ENCODE peak calls at places on chromosomes 13 and 19, in eight cellular contexts. P is stomach, W is IMR-90, B is gastrocnemius medialis, E is lower leg skin, Q is adrenal gland, I is body of pancreas, S is thyroid gland. J is an unnamed sample.

GRCh38 chr19:39174142-39174541 is 22.6 kb upstream of the NCCRP1 start:
- DNase-seq in P (no peak), W (no peak), B (no peak), E (no peak), Q (no peak), I (no peak), S (no peak), J (no peak)

GRCh38 chr13:50691176-50691681 is 152.3 kb downstream of the DLEU7 start:
- DNase-seq in P (no peak), W (no peak), B (no peak), E (no peak), Q (no peak), I (no peak), S (no peak), J (no peak)

GRCh38 chr13:113605461-113605860 is 20.9 kb downstream of the TFDP1 start:
- DNase-seq in P (no peak), W (no peak), B (no peak), E (no peak), Q (no peak), I (no peak), S (no peak), J (no peak)

GRCh38 chr19:39539165-39539518 is 819 bp downstream of the EID2 start:
- DNase-seq in P (no peak), W (peak), B (no peak), E (no peak), Q (peak), I (no peak), S (no peak), J (no peak)

GRCh38 chr19:38384209-38385027 is 3.4 kb downstream of the GGN start:
- DNase-seq in P (no peak), W (no peak), B (no peak), E (no peak), Q (no peak), I (no peak), S (no peak), J (no peak)

GRCh38 chr19:42254083-42254849 is 662 bp downstream of the ERF start:
- DNase-seq in P (peak), W (peak), B (peak), E (peak), Q (peak), I (peak), S (peak), J (peak)

GRCh38 chr19:18233224-18233825 is 7.1 kb upstream of the PDE4C start:
- DNase-seq in P (peak), W (peak), B (no peak), E (no peak), Q (no peak), I (peak), S (peak), J (no peak)

GRCh38 chr19:48608798-48609263 is 2.3 kb downstream of the SPACA4 start:
- DNase-seq in P (no peak), W (no peak), B (no peak), E (no peak), Q (peak), I (no peak), S (no peak), J (no peak)

GRCh38 chr19:10295305-10295846 is 5.6 kb downstream of the ICAM5 start:
- DNase-seq in P (peak), W (no peak), B (no peak), E (no peak), Q (no peak), I (no peak), S (peak), J (no peak)
- TF ChIP-seq CTCF in P (no peak), W (no peak), B (no peak), E (no peak), Q (no peak), I (no peak), S (no peak), J (no peak)

DNA sequence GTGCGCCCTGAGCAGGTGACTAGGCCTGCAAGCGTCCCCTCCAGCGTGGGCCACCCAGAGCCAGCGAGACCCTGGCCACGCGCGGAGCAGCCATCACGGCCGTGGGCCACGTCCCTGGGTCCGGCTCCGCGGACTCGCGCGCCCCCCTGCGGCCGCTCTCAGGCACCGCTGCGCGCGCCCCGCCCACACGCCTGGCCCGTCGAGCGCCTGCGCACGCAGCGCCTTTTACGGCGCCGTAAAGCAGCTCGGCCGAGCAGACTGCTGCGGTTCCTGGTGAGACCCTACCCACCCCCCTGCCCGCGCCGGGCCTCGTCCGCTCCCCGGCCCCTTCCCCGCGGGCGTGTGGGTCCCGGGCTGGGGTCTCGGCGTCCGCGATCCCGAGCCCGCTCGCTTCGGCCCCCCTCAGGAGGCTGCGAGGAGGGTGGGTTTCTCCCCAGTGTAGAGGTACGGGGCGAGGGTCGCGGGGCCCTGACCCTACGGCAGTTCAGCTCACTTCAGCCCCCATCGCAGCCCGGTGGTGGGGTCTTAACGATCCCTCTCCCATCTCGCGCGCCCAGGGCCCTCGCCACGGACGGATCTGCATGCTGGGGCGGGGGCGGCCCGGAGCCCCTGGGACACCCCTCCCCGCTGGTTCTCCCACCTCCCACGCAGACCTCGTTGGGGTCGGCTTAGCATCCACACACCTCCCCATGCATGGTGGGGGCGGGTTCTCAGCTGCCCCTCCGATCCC is at the start of gene TRAPPC5:
- DNase-seq in P (peak), W (peak), B (peak), E (peak), Q (peak), I (peak), S (peak), J (peak)
- TF ChIP-seq POLR2A in P (no peak), W (no peak), B (peak), E (no peak), Q (peak), I (peak), S (peak), J (no peak)

DNA sequence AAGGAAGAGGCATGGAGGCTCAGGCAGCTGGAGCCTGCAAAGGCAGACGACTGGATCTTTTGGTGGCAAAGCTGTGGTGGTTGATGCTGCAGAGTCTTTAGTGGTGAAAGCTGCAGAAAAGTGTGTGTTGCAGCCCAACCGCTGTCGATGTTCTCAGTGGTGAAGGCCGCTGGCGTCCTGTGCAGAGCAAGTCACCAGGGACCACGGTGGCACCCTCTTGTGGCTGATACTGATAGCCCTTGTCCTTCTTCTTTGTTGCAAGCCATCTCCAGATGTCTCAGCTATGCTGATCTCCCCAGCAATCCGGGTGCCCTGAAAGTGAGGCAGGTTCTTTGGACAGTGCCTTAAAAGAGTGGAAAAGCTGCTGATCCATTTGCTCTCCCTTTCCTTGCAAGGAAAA is 610.9 kb upstream of the PCDH9 start:
- DNase-seq in P (no peak), W (no peak), B (no peak), E (no peak), Q (no peak), I (no peak), S (no peak), J (no peak)
- TF ChIP-seq CTCF in P (no peak), W (no peak), B (no peak), E (no peak), Q (no peak), I (no peak), S (no peak), J (no peak)

DNA sequence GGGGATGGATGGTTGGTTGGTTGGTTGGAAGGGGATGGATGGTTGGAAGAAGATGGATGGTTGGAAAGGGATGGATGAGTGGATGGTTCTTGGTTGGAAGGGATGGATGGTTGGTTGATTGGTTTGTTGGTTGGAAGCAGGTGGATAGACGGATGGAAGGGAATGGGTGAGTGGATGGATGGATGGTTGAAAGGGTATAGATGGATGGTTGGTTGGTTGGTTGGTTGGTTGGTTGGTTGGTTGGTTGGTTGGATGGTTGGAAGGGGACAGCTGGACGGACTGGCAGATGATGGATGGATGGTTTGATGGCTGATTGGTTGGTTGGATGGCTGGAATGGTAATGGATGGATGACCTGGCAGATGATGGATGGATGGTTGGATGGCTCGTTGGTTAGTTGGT is 11.8 kb upstream of the HSH2D start:
- DNase-seq in P (no peak), W (no peak), B (no peak), E (no peak), Q (no peak), I (no peak), S (no peak), J (no peak)
- TF ChIP-seq POLR2A in P (no peak), W (no peak), B (no peak), E (no peak), Q (no peak), I (no peak), S (no peak), J (no peak)

GRCh38 chr19:35736913-35737886 is 5.1 kb downstream of the IGFLR1 start:
- DNase-seq in P (no peak), W (no peak), B (no peak), E (no peak), Q (no peak), I (no peak), S (no peak), J (no peak)
- TF ChIP-seq CTCF in P (no peak), W (no peak), B (no peak), E (no peak), Q (no peak), I (no peak), S (no peak), J (no peak)

GRCh38 chr19:46299004-46299509 is 2.2 kb downstream of the HIF3A start:
- DNase-seq in P (peak), W (peak), B (peak), E (peak), Q (peak), I (peak), S (peak), J (peak)
- TF ChIP-seq POLR2A in P (no peak), W (no peak), B (no peak), E (no peak), Q (no peak), I (peak), S (peak), J (no peak)

DNA sequence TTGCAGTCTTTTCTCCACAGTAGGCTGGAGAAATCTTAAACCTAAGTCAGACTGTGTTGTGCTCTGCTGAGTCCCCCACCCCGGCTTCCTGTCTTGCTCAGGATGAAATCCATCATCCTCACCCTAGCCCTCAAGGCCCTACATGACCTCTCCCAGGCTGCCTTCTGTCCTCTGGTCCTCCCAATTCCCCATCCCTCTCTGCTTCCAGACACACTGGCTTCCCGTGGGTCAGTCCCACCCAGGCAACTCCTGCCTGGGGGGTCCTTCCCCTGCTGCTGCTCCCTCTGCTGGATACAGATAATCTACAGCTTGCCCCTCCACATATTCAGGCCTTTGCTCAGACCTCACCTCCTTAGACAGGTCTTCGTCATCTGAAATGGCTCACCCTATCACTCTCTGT is 18.4 kb upstream of the CBY2 start:
- DNase-seq in P (no peak), W (no peak), B (no peak), E (no peak), Q (no peak), I (no peak), S (no peak), J (no peak)
- TF ChIP-seq CTCF in P (no peak), W (peak), B (no peak), E (no peak), Q (no peak), I (no peak), S (no peak), J (no peak)

GRCh38 chr19:58519087-58519354 is 589 bp downstream of the ZBTB45 start:
- DNase-seq in P (peak), W (peak), B (peak), E (no peak), Q (peak), I (peak), S (peak), J (peak)

GRCh38 chr19:58519355-58520256 is at the start of gene ZBTB45:
- DNase-seq in P (peak), W (peak), B (peak), E (peak), Q (peak), I (peak), S (peak), J (peak)

GRCh38 chr19:58516964-58517833 is 2.4 kb downstream of the ZBTB45 start:
- DNase-seq in P (no peak), W (no peak), B (no peak), E (no peak), Q (no peak), I (no peak), S (no peak), J (no peak)

GRCh38 chr19:58520257-58520599 is 618 bp upstream of the ZBTB45 start:
- DNase-seq in P (no peak), W (no peak), B (no peak), E (no peak), Q (no peak), I (no peak), S (no peak), J (no peak)

GRCh38 chr19:58518261-58519086 is 1.1 kb downstream of the ZBTB45 start:
- DNase-seq in P (no peak), W (no peak), B (no peak), E (peak), Q (no peak), I (no peak), S (no peak), J (no peak)
- TF ChIP-seq POLR2A in P (no peak), W (no peak), B (no peak), E (no peak), Q (no peak), I (no peak), S (no peak), J (no peak)

GRCh38 chr19:45090598-45090997 is 2.4 kb upstream of the PPP1R37 start:
- DNase-seq in P (no peak), W (no peak), B (no peak), E (no peak), Q (no peak), I (no peak), S (no peak), J (no peak)

GRCh38 chr19:45092747-45093678 is at the start of gene PPP1R37:
- DNase-seq in P (peak), W (peak), B (peak), E (peak), Q (peak), I (peak), S (peak), J (peak)

GRCh38 chr19:45091031-45091918 is 1.7 kb upstream of the PPP1R37 start:
- DNase-seq in P (peak), W (peak), B (peak), E (peak), Q (peak), I (peak), S (peak), J (peak)

GRCh38 chr19:45087531-45087930 is 5.4 kb upstream of the PPP1R37 start:
- DNase-seq in P (no peak), W (no peak), B (no peak), E (no peak), Q (no peak), I (no peak), S (no peak), J (no peak)

DNA sequence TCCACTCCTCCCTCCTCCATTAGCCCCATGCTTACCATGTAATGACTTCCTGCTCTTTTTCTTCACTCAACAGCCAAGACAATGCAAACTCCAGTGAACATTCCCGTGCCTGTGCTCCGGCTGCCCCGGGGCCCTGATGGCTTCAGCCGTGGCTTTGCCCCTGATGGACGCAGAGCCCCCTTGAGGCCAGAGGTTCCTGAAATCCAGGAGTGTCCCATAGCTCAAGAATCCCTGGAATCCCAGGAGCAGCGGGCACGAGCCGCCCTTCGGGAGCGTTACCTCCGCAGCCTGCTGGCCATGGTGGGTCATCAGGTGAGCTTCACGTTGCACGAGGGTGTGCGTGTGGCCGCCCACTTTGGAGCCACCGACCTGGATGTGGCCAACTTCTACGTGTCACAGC is 2.9 kb upstream of the PPP1R37 start:
- DNase-seq in P (no peak), W (no peak), B (no peak), E (no peak), Q (no peak), I (no peak), S (no peak), J (no peak)
- TF ChIP-seq CTCF in P (no peak), W (no peak), B (no peak), E (no peak), Q (no peak), I (no peak), S (no peak), J (no peak)

GRCh38 chr19:11964858-11965645 is at the start of gene ZNF763:
- DNase-seq in P (peak), W (peak), B (peak), E (peak), Q (peak), I (peak), S (peak), J (peak)
- TF ChIP-seq POLR2A in P (peak), W (peak), B (peak), E (no peak), Q (no peak), I (peak), S (peak), J (no peak)

J was measured in suprapubic skin.